ENCODE peak calls at places on chromosomes 5 and 9, in five cellular contexts. One of them, this sample, is unnamed.

GRCh38 chr9:81416476-81417298 is 272.7 kb downstream of the TLE1 start:
- DNase-seq in GM20000: no peak
- DNase-seq in mammary epithelial cell: no peak
- DNase-seq in cardiac fibroblast: no peak
- DNase-seq in fibroblast of mammary gland: no peak
- DNase-seq in this sample: no peak

GRCh38 chr9:33868430-33869000 is 51.6 kb downstream of the UBE2R2 start:
- DNase-seq in GM20000: no peak
- DNase-seq in mammary epithelial cell: peak; percentile 12
- DNase-seq in cardiac fibroblast: peak; percentile 80
- DNase-seq in fibroblast of mammary gland: peak; percentile 87
- DNase-seq in this sample: no peak

GRCh38 chr9:124562328-124562727 is 55.1 kb upstream of the NR5A1 start:
- DNase-seq in GM20000: no peak
- DNase-seq in mammary epithelial cell: no peak
- DNase-seq in cardiac fibroblast: no peak
- DNase-seq in fibroblast of mammary gland: no peak
- DNase-seq in this sample: no peak

GRCh38 chr5:18563853-18564252 is 929.6 kb downstream of the TAF11L14 start:
- DNase-seq in GM20000: no peak
- DNase-seq in mammary epithelial cell: no peak
- DNase-seq in cardiac fibroblast: no peak
- DNase-seq in fibroblast of mammary gland: no peak
- DNase-seq in this sample: no peak

GRCh38 chr9:38336341-38336740 is 56.2 kb upstream of the ALDH1B1 start:
- DNase-seq in GM20000: no peak
- DNase-seq in mammary epithelial cell: no peak
- DNase-seq in cardiac fibroblast: no peak
- DNase-seq in fibroblast of mammary gland: no peak
- DNase-seq in this sample: no peak

GRCh38 chr5:116572375-116573278 is 2.0 kb downstream of the SEMA6A start:
- DNase-seq in GM20000: no peak
- DNase-seq in mammary epithelial cell: peak; percentile 21
- DNase-seq in cardiac fibroblast: peak; percentile 20
- DNase-seq in fibroblast of mammary gland: no peak
- DNase-seq in this sample: peak; percentile 48

GRCh38 chr9:94181782-94182181 is 77.3 kb upstream of the ZNF169 start:
- DNase-seq in GM20000: no peak
- DNase-seq in mammary epithelial cell: no peak
- DNase-seq in cardiac fibroblast: no peak
- DNase-seq in fibroblast of mammary gland: no peak
- DNase-seq in this sample: no peak

GRCh38 chr9:87275039-87275725 is 222.5 kb upstream of the DAPK1 start:
- DNase-seq in GM20000: no peak
- DNase-seq in mammary epithelial cell: no peak
- DNase-seq in cardiac fibroblast: no peak
- DNase-seq in fibroblast of mammary gland: no peak
- DNase-seq in this sample: no peak

GRCh38 chr9:134537891-134538520 is 103.6 kb upstream of the COL5A1 start:
- DNase-seq in GM20000: no peak
- DNase-seq in mammary epithelial cell: no peak
- DNase-seq in cardiac fibroblast: no peak
- DNase-seq in fibroblast of mammary gland: peak; percentile 40
- DNase-seq in this sample: no peak

GRCh38 chr9:117414906-117415583 is at the start of gene ASTN2:
- DNase-seq in GM20000: peak; percentile 37
- DNase-seq in mammary epithelial cell: no peak
- DNase-seq in cardiac fibroblast: peak; percentile 2
- DNase-seq in fibroblast of mammary gland: no peak
- DNase-seq in this sample: peak; percentile 31

GRCh38 chr5:179319741-179320281 is 25.4 kb downstream of the ADAMTS2 start:
- DNase-seq in GM20000: no peak
- DNase-seq in mammary epithelial cell: no peak
- DNase-seq in cardiac fibroblast: peak; percentile 60
- DNase-seq in fibroblast of mammary gland: peak; percentile 69
- DNase-seq in this sample: no peak

GRCh38 chr5:135842737-135843136 is 8.3 kb downstream of the SLC25A48 start:
- DNase-seq in GM20000: no peak
- DNase-seq in mammary epithelial cell: no peak
- DNase-seq in cardiac fibroblast: no peak
- DNase-seq in fibroblast of mammary gland: no peak
- DNase-seq in this sample: no peak

GRCh38 chr5:36199620-36200019 is 42.1 kb downstream of the NADK2 start:
- DNase-seq in GM20000: no peak
- DNase-seq in mammary epithelial cell: no peak
- DNase-seq in cardiac fibroblast: peak; percentile 81
- DNase-seq in fibroblast of mammary gland: no peak
- DNase-seq in this sample: no peak

GRCh38 chr5:155711882-155712281 is 615.1 kb upstream of the SGCD start:
- DNase-seq in GM20000: no peak
- DNase-seq in mammary epithelial cell: no peak
- DNase-seq in cardiac fibroblast: no peak
- DNase-seq in fibroblast of mammary gland: no peak
- DNase-seq in this sample: no peak

GRCh38 chr5:173457482-173457881 is 129.3 kb upstream of the STC2 start:
- DNase-seq in GM20000: no peak
- DNase-seq in mammary epithelial cell: no peak
- DNase-seq in cardiac fibroblast: peak; percentile 72
- DNase-seq in fibroblast of mammary gland: no peak
- DNase-seq in this sample: no peak

GRCh38 chr5:91345466-91345865 is 37.7 kb downstream of the ARRDC3 start:
- DNase-seq in GM20000: no peak
- DNase-seq in mammary epithelial cell: no peak
- DNase-seq in cardiac fibroblast: no peak
- DNase-seq in fibroblast of mammary gland: no peak
- DNase-seq in this sample: no peak

GRCh38 chr5:79224275-79224984 is 11.5 kb upstream of the JMY start:
- DNase-seq in GM20000: no peak
- DNase-seq in mammary epithelial cell: no peak
- DNase-seq in cardiac fibroblast: no peak
- DNase-seq in fibroblast of mammary gland: no peak
- DNase-seq in this sample: no peak

GRCh38 chr5:78530342-78531096 is 118.1 kb downstream of the LHFPL2 start:
- DNase-seq in GM20000: no peak
- DNase-seq in mammary epithelial cell: peak; percentile 96
- DNase-seq in cardiac fibroblast: peak; percentile 89
- DNase-seq in fibroblast of mammary gland: peak; percentile 93
- DNase-seq in this sample: no peak

GRCh38 chr5:129820-130219 is 37.9 kb downstream of the PLEKHG4B start:
- DNase-seq in GM20000: no peak
- DNase-seq in mammary epithelial cell: peak; percentile 9
- DNase-seq in cardiac fibroblast: peak; percentile 18
- DNase-seq in fibroblast of mammary gland: peak; percentile 71
- DNase-seq in this sample: no peak

GRCh38 chr9:129648092-129648763 is 6.3 kb upstream of the ASB6 start:
- DNase-seq in GM20000: no peak
- DNase-seq in mammary epithelial cell: no peak
- DNase-seq in cardiac fibroblast: no peak
- DNase-seq in fibroblast of mammary gland: no peak
- DNase-seq in this sample: no peak

GRCh38 chr9:5186416-5187169 is 1.2 kb upstream of the INSL6 start:
- DNase-seq in GM20000: peak; percentile 75
- DNase-seq in mammary epithelial cell: peak; percentile 55
- DNase-seq in cardiac fibroblast: peak; percentile 72
- DNase-seq in fibroblast of mammary gland: peak; percentile 67
- DNase-seq in this sample: peak; percentile 33

GRCh38 chr9:98191615-98192502 is 578 bp downstream of the CORO2A start:
- DNase-seq in GM20000: peak; percentile 41
- DNase-seq in mammary epithelial cell: peak; percentile 49
- DNase-seq in cardiac fibroblast: no peak
- DNase-seq in fibroblast of mammary gland: no peak
- DNase-seq in this sample: peak; percentile 30

GRCh38 chr9:89523948-89524347 is 26.0 kb upstream of the SEMA4D start:
- DNase-seq in GM20000: peak; percentile 50
- DNase-seq in mammary epithelial cell: no peak
- DNase-seq in cardiac fibroblast: no peak
- DNase-seq in fibroblast of mammary gland: no peak
- DNase-seq in this sample: no peak

GRCh38 chr9:116592926-116593325 is 94.2 kb upstream of the TRIM32 start:
- DNase-seq in GM20000: no peak
- DNase-seq in mammary epithelial cell: no peak
- DNase-seq in cardiac fibroblast: no peak
- DNase-seq in fibroblast of mammary gland: peak; percentile 64
- DNase-seq in this sample: no peak

GRCh38 chr5:142110988-142111687 is 2.6 kb downstream of the NDFIP1 start:
- DNase-seq in GM20000: no peak
- DNase-seq in mammary epithelial cell: no peak
- DNase-seq in cardiac fibroblast: no peak
- DNase-seq in fibroblast of mammary gland: no peak
- DNase-seq in this sample: no peak

GRCh38 chr5:142107729-142108431 is 699 bp upstream of the NDFIP1 start:
- DNase-seq in GM20000: no peak
- DNase-seq in mammary epithelial cell: no peak
- DNase-seq in cardiac fibroblast: no peak
- DNase-seq in fibroblast of mammary gland: no peak
- DNase-seq in this sample: no peak

GRCh38 chr5:142108432-142109355 is at the start of gene NDFIP1:
- DNase-seq in GM20000: peak; percentile 88
- DNase-seq in mammary epithelial cell: peak; percentile 83
- DNase-seq in cardiac fibroblast: peak; percentile 86
- DNase-seq in fibroblast of mammary gland: peak; percentile 57
- DNase-seq in this sample: peak; percentile 71

GRCh38 chr5:142109356-142110045 is 922 bp downstream of the NDFIP1 start:
- DNase-seq in GM20000: peak; percentile 29
- DNase-seq in mammary epithelial cell: no peak
- DNase-seq in cardiac fibroblast: peak; percentile 37
- DNase-seq in fibroblast of mammary gland: peak; percentile 29
- DNase-seq in this sample: no peak

GRCh38 chr5:142110046-142110531 is 1.5 kb downstream of the NDFIP1 start:
- DNase-seq in GM20000: peak; percentile 59
- DNase-seq in mammary epithelial cell: no peak
- DNase-seq in cardiac fibroblast: peak; percentile 46
- DNase-seq in fibroblast of mammary gland: peak; percentile 58
- DNase-seq in this sample: no peak
- TF ChIP-seq CTCF in GM20000: no peak
- TF ChIP-seq CTCF in mammary epithelial cell: peak; percentile 17
- TF ChIP-seq CTCF in cardiac fibroblast: no peak
- TF ChIP-seq CTCF in fibroblast of mammary gland: peak; percentile 9
- TF ChIP-seq CTCF in this sample: peak; percentile 14

GRCh38 chr9:83646500-83647239 is 23.7 kb downstream of the IDNK start:
- DNase-seq in GM20000: no peak
- DNase-seq in mammary epithelial cell: no peak
- DNase-seq in cardiac fibroblast: no peak
- DNase-seq in fibroblast of mammary gland: no peak
- DNase-seq in this sample: no peak

GRCh38 chr9:83637389-83637788 is 14.4 kb downstream of the IDNK start:
- DNase-seq in GM20000: no peak
- DNase-seq in mammary epithelial cell: no peak
- DNase-seq in cardiac fibroblast: no peak
- DNase-seq in fibroblast of mammary gland: no peak
- DNase-seq in this sample: no peak

GRCh38 chr9:83639266-83639665 is 16.3 kb downstream of the IDNK start:
- DNase-seq in GM20000: no peak
- DNase-seq in mammary epithelial cell: no peak
- DNase-seq in cardiac fibroblast: no peak
- DNase-seq in fibroblast of mammary gland: no peak
- DNase-seq in this sample: no peak

GRCh38 chr9:83636813-83637212 is 13.9 kb downstream of the IDNK start:
- DNase-seq in GM20000: no peak
- DNase-seq in mammary epithelial cell: no peak
- DNase-seq in cardiac fibroblast: no peak
- DNase-seq in fibroblast of mammary gland: no peak
- DNase-seq in this sample: no peak

GRCh38 chr9:83642784-83643183 is 19.8 kb downstream of the IDNK start:
- DNase-seq in GM20000: no peak
- DNase-seq in mammary epithelial cell: no peak
- DNase-seq in cardiac fibroblast: no peak
- DNase-seq in fibroblast of mammary gland: no peak
- DNase-seq in this sample: no peak
- TF ChIP-seq CTCF in GM20000: no peak
- TF ChIP-seq CTCF in mammary epithelial cell: no peak
- TF ChIP-seq CTCF in cardiac fibroblast: no peak
- TF ChIP-seq CTCF in fibroblast of mammary gland: no peak
- TF ChIP-seq CTCF in this sample: no peak

DNA sequence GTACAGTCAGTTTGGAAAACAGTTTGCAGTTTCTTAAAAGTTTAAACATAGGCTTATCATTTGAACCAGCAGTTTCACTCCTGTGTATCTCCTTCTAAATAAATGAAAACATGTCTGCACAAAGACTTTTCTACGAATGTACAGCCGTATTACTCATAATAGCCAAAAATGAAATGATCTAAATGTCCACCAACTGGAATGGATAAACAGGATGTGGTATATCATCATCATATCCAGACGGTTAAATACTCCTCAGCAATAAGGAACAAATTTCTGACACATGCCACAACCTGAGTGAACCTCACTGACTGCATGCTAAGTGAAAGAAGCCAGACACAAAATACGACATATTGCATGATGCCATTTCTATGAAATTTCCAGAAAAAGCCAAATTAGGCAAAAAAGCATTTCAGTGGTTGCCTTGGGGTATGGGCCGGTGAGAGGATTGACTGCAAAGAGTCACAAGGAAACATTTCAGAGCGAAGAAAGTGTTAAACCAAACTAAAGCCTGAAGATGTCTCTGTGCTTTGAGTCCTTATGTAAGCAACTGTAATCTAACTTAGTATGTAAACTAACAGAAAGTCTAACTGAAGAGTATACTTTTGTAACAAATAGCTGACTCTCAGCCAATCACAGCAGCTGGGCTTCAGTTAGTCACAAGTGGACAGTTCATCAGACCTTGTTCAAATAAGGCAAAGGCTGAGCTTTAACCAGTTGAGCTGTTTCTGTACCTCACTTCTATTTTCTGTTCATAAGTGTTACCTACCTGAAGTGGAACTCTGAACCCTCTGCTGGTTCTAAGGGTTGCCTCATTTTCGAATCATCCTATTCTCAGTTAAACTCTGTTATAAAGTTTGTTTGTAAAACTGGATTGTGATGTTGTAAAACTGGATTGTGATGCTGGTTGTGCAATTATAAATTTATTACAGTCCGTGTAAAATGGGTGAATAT is 65.2 kb downstream of the TRIO start:
- DNase-seq in GM20000: no peak
- DNase-seq in mammary epithelial cell: peak; percentile 90
- DNase-seq in cardiac fibroblast: peak; percentile 69
- DNase-seq in fibroblast of mammary gland: peak; percentile 94
- DNase-seq in this sample: no peak
- TF ChIP-seq CTCF in GM20000: no peak
- TF ChIP-seq CTCF in mammary epithelial cell: no peak
- TF ChIP-seq CTCF in cardiac fibroblast: no peak
- TF ChIP-seq CTCF in fibroblast of mammary gland: no peak
- TF ChIP-seq CTCF in this sample: no peak

DNA sequence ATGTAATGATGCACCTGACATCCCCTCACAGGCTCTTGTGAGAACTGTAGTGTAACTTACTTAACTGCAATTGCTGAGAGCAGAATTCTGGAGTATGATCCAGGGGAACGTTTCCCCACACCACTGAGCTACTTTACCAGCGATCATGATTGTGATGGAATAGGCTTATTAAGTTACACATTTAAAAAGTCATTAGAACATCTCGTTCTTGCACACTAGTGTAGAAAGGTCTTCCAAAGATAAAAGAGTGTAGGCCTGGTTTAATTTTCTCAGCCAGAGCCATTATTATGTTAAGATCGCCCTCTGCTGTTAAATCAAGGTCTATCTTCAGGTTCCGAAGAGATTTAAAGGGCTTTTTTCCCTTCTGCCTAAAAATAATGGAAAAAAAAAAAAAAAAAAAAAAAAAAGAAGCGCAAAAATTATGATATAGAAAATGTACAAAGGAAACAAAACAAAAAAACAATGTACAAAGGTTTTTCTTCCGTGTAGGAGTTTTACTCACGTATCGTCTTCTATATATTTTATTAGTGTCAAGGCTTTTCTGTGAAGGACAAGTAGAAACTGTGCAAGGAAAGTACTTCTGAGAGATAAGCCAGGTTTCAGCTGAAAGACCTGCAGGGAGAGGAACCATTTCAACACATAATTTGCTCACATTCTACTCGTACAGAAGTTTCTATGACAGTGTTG is 18.6 kb upstream of the MOB3B start:
- DNase-seq in GM20000: no peak
- DNase-seq in mammary epithelial cell: peak; percentile 35
- DNase-seq in cardiac fibroblast: peak; percentile 68
- DNase-seq in fibroblast of mammary gland: peak; percentile 60
- DNase-seq in this sample: no peak
- TF ChIP-seq CTCF in GM20000: no peak
- TF ChIP-seq CTCF in mammary epithelial cell: peak; percentile 49
- TF ChIP-seq CTCF in cardiac fibroblast: peak; percentile 46
- TF ChIP-seq CTCF in fibroblast of mammary gland: peak; percentile 52
- TF ChIP-seq CTCF in this sample: peak; percentile 66

This sample was measured in progenitor cell of endocrine pancreas.